ENCODE peak calls at places on chromosomes 12 and 14, in seven cellular contexts. K is fibroblast of the aortic adventitia, N is HepG2, U is HL-60, L is left ventricle myocardium inferior, E is ovary, B is esophagus squamous epithelium. O is an unnamed sample.

GRCh38 chr12:58819945-58820344 is 100.4 kb downstream of the LRIG3 start:
- DNase-seq in E (no peak), B (no peak), N (no peak), L (no peak), U (no peak), K (no peak), O (no peak)

GRCh38 chr12:49279706-49280159 is 14.9 kb downstream of the TUBA1C start:
- DNase-seq in U (no peak), K (no peak), L (no peak), N (peak; percentile 56), E (no peak), B (no peak), O (no peak)

GRCh38 chr12:1662761-1663439 is 28.0 kb upstream of the ADIPOR2 start:
- DNase-seq in N (no peak), B (no peak), K (no peak), U (no peak), L (no peak), E (peak; percentile 32), O (no peak)

GRCh38 chr14:104201063-104201462 is 62.7 kb downstream of the KIF26A start:
- DNase-seq in K (no peak), N (no peak), E (no peak), L (no peak), U (no peak), B (no peak), O (no peak)

GRCh38 chr14:81727243-81727642 is 193.6 kb upstream of the SEL1L start:
- DNase-seq in U (no peak), L (no peak), B (no peak), N (no peak), E (no peak), K (no peak), O (no peak)

GRCh38 chr12:123532021-123532420 is 1.5 kb downstream of the RILPL1 start:
- DNase-seq in B (no peak), K (peak; percentile 22), E (no peak), N (no peak), L (no peak), U (peak; percentile 55), O (no peak)

GRCh38 chr12:662541-663292 is 528 bp downstream of the NINJ2 start:
- DNase-seq in U (peak; percentile 20), K (peak; percentile 45), N (no peak), B (no peak), E (no peak), L (no peak), O (no peak)

GRCh38 chr14:63276016-63276415 is 42.7 kb downstream of the GPHB5 start:
- DNase-seq in K (no peak), L (no peak), U (no peak), B (no peak), N (no peak), E (no peak), O (no peak)

GRCh38 chr12:19517583-19517982 is 78.3 kb downstream of the AEBP2 start:
- DNase-seq in K (peak; percentile 48), E (no peak), B (no peak), L (no peak), U (no peak), N (no peak), O (no peak)

GRCh38 chr12:100044266-100044665 is 59.5 kb upstream of the ANKS1B start:
- DNase-seq in K (no peak), B (no peak), N (no peak), L (no peak), U (no peak), E (no peak), O (no peak)

GRCh38 chr14:103164786-103165185 is 41.5 kb downstream of the TNFAIP2 start:
- DNase-seq in L (no peak), N (no peak), E (no peak), U (no peak), K (no peak), B (no peak), O (no peak)

GRCh38 chr14:36512585-36513003 is 7.4 kb downstream of the NKX2-1 start:
- DNase-seq in E (no peak), L (no peak), B (no peak), N (no peak), U (no peak), K (no peak), O (no peak)

GRCh38 chr12:92331383-92331782 is 185.7 kb upstream of the BTG1 start:
- DNase-seq in K (no peak), U (no peak), B (no peak), E (no peak), N (no peak), L (no peak), O (no peak)

GRCh38 chr14:26960049-26960688 is 362.3 kb upstream of the NOVA1 start:
- DNase-seq in N (no peak), E (no peak), B (no peak), L (no peak), K (no peak), U (no peak), O (no peak)

GRCh38 chr12:69783365-69783764 is 41.7 kb upstream of the MYRFL start:
- DNase-seq in N (no peak), U (no peak), L (no peak), B (no peak), E (no peak), K (no peak), O (no peak)

GRCh38 chr12:69779928-69780327 is 41.3 kb downstream of the RAB3IP start:
- DNase-seq in U (no peak), B (no peak), E (no peak), L (no peak), K (peak; percentile 34), N (no peak), O (peak; percentile 13)
- TF ChIP-seq CTCF in U (no peak), B (no peak), E (no peak), L (no peak), K (peak; percentile 60), N (peak; percentile 61), O (peak; percentile 71)

DNA sequence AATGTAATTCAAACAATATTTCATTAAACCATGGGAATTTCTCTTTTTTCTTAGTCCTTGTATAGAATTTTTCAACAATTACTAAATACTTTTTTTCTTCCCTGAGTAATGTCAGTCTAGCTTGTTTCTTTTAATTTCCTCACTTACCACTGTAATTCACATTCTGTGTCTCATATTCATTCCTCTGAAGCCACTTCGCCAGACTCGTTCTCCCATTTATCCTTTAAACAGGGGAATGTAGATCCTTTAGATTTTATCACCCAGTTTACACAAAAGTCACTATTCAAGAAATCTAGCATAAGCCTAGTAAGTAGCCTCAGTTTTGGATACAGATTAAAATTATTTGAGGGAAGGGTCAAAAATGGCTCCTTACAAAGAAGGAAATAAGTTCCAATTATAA is 6.8 kb downstream of the USP15 start:
- DNase-seq in E (no peak), B (no peak), U (no peak), K (no peak), L (no peak), N (no peak), O (no peak)
- H3K4me3 ChIP-seq in E (no peak overlapping the region), B (no peak overlapping the region), U (no peak overlapping the region), K (no peak overlapping the region), L (no peak overlapping the region), N (no peak overlapping the region), O (no peak overlapping the region)

GRCh38 chr12:108807476-108807875 is 49.9 kb downstream of the SSH1 start:
- DNase-seq in K (no peak), U (no peak), N (no peak), L (no peak), B (no peak), E (no peak), O (no peak)
- TF ChIP-seq CTCF in K (no peak), U (no peak), N (no peak), L (no peak), B (no peak), E (no peak), O (no peak)

GRCh38 chr12:89160716-89161123 is 191.6 kb downstream of the DUSP6 start:
- DNase-seq in N (no peak), U (peak; percentile 45), E (no peak), K (peak; percentile 85), B (no peak), L (peak; percentile 67), O (no peak)
- H3K4me3 ChIP-seq in N (no peak overlapping the region), U (no peak overlapping the region), E (no peak overlapping the region), K (no peak overlapping the region), B (no peak overlapping the region), L (no peak overlapping the region), O (no peak overlapping the region)

GRCh38 chr12:54368016-54368708 is 3.9 kb upstream of the GPR84 start:
- DNase-seq in K (no peak), U (no peak), L (no peak), B (no peak), N (no peak), E (no peak), O (no peak)
- TF ChIP-seq CTCF in K (no peak), U (no peak), L (no peak), B (no peak), N (no peak), E (no peak), O (no peak)

GRCh38 chr14:21072102-21072501 is 2.0 kb downstream of the ARHGEF40 start:
- DNase-seq in U (peak; percentile 86), B (no peak), N (no peak), E (no peak), K (peak; percentile 95), L (no peak), O (no peak)
- H3K4me3 ChIP-seq in U (peak overlapping the region; percentile 77), B (peak overlapping the region; percentile 60), N (no peak overlapping the region), E (peak overlapping the region; percentile 91), K (peak overlapping the region; percentile 81), L (peak overlapping the region; percentile 88), O (no peak overlapping the region)

GRCh38 chr14:23321572-23322547 is 603 bp downstream of the PABPN1 start:
- DNase-seq in K (peak; percentile 46), N (peak; percentile 71), B (no peak), U (no peak), L (peak; percentile 48), E (no peak), O (no peak)
- TF ChIP-seq CTCF in K (no peak), N (no peak), B (no peak), U (no peak), L (no peak), E (no peak), O (no peak)

DNA sequence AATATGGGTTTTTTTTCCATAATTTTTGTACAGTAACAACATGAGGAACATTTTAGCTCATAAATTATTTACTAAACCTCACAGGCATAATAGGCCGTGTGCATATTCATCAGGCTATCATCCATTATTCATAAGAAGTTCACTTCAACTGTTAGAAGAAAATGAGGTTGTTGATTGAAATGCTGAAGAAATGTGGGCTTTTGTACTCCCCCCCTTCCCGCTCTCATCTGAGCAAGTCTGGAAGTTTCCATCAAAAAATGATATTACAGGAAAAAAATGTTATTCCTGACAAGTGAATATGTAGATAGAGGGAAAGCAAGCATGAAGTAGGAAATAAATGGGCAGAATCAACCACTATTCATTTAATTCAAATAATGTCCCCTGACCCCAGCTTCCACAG is 7.9 kb upstream of the POU6F1 start:
- DNase-seq in N (no peak), E (no peak), U (no peak), L (no peak), K (no peak), B (no peak), O (no peak)
- H3K4me3 ChIP-seq in N (no peak overlapping the region), E (no peak overlapping the region), U (no peak overlapping the region), L (no peak overlapping the region), K (no peak overlapping the region), B (no peak overlapping the region), O (no peak overlapping the region)

O was measured in GM12864.